ENCODE peak calls at places on chromosome 18, in ten cellular contexts. S is endothelial cell; L is H54; C is activated naive CD8-positive, alpha-beta T cell treated with anti-CD3 and anti-CD28 coated beads, Interleukin-2, amount 50 U/mL, for 24 hours; F is hypothalamus; W is NCI-H1417; O is COLO829; R is AG09319; E is NCI-H187 treated with DMSO at 0.1 percent for 48 hours; H is DMS153. X is an unnamed sample.

GRCh38 chr18:51624311-51624710 is 426.8 kb upstream of the MEX3C start:
- DNase-seq in S (no peak), L (no peak), C (no peak), F (no peak), W (no peak), O (no peak), R (no peak), E (no peak), H (no peak), X (no peak)

GRCh38 chr18:10370716-10371115 is 83.7 kb upstream of the APCDD1 start:
- DNase-seq in S (no peak), L (no peak), C (no peak), F (no peak), W (no peak), O (no peak), R (no peak), E (no peak), H (no peak), X (no peak)

GRCh38 chr18:79047556-79048244 is 21.5 kb upstream of the ATP9B start:
- DNase-seq in S (no peak), L (peak), C (no peak), F (no peak), W (no peak), O (no peak), R (no peak), E (no peak), H (no peak), X (no peak)

GRCh38 chr18:37322497-37323035 is 243.0 kb downstream of the CELF4 start:
- DNase-seq in S (peak), L (peak), C (peak), F (peak), W (no peak), O (no peak), R (no peak), E (no peak), H (no peak), X (no peak)

GRCh38 chr18:7467708-7468466 is 99.2 kb upstream of the PTPRM start:
- DNase-seq in S (no peak), L (peak), C (no peak), F (no peak), W (peak), O (peak), R (no peak), E (peak), H (no peak), X (no peak)

GRCh38 chr18:47248610-47249343 is 2.7 kb downstream of the SKOR2 start:
- DNase-seq in S (no peak), L (no peak), C (no peak), F (no peak), W (no peak), O (no peak), R (no peak), E (no peak), H (no peak), X (no peak)

GRCh38 chr18:36398419-36398818 is 100.9 kb downstream of the FHOD3 start:
- DNase-seq in S (no peak), L (no peak), C (no peak), F (no peak), W (no peak), O (no peak), R (no peak), E (no peak), H (no peak), X (no peak)

GRCh38 chr18:907171-907879 is 2.7 kb downstream of the ADCYAP1 start:
- DNase-seq in S (peak), L (no peak), C (peak), F (no peak), W (peak), O (no peak), R (no peak), E (no peak), H (peak), X (no peak)

GRCh38 chr18:49355028-49355427 is 105.4 kb downstream of the DYM start:
- DNase-seq in S (no peak), L (no peak), C (no peak), F (no peak), W (no peak), O (no peak), R (no peak), E (no peak), H (no peak), X (no peak)

GRCh38 chr18:5397102-5397501 is 101.6 kb upstream of the ZBTB14 start:
- DNase-seq in S (no peak), L (no peak), C (no peak), F (no peak), W (no peak), O (no peak), R (no peak), E (no peak), H (no peak), X (no peak)

GRCh38 chr18:53757346-53757745 is 467.1 kb downstream of the MBD2 start:
- DNase-seq in S (no peak), L (no peak), C (no peak), F (no peak), W (no peak), O (no peak), R (no peak), E (no peak), H (no peak), X (no peak)